ENCODE peak calls at places on chromosomes 12 and 14, in five cellular contexts. B, C, R, H and V are unnamed samples.

GRCh38 chr14:61355892-61356325 is 34.5 kb downstream of the PRKCH start:
- DNase-seq in C (peak; percentile 37), B (peak; percentile 74), R (peak; percentile 67), H (peak; percentile 79), V (no peak)

GRCh38 chr12:130184531-130185090 is 22.3 kb downstream of the FZD10 start:
- DNase-seq in C (no peak), R (no peak), B (no peak), H (peak; percentile 40), V (no peak)

GRCh38 chr14:83294941-83295340 is 1761.3 kb upstream of the SEL1L start:
- DNase-seq in C (no peak), H (no peak), R (no peak), B (peak; percentile 11), V (peak; percentile 39)

GRCh38 chr12:121096199-121096798 is 36.4 kb upstream of the P2RX7 start:
- DNase-seq in R (no peak), H (no peak), B (no peak), C (no peak), V (no peak)

GRCh38 chr12:106204312-106204711 is 43.5 kb downstream of the CKAP4 start:
- DNase-seq in R (no peak), C (no peak), H (no peak), B (no peak), V (no peak)

GRCh38 chr12:9367828-9368227 is 159.6 kb upstream of the PZP start:
- DNase-seq in H (no peak), R (no peak), B (peak; percentile 39), C (no peak), V (no peak)

GRCh38 chr12:121806556-121807308 is 2.9 kb downstream of the SETD1B start:
- DNase-seq in H (no peak), B (peak; percentile 40), R (no peak), C (no peak), V (no peak)

GRCh38 chr14:80845877-80846276 is 95.7 kb downstream of the CEP128 start:
- DNase-seq in C (no peak), H (no peak), R (no peak), B (no peak), V (no peak)

GRCh38 chr14:104813286-104813685 is 12.4 kb downstream of the ZBTB42 start:
- DNase-seq in R (no peak), H (no peak), B (no peak), C (no peak), V (no peak)

GRCh38 chr12:118537481-118537917 is 161.1 kb downstream of the SUDS3 start:
- DNase-seq in B (no peak), C (no peak), R (no peak), H (no peak), V (no peak)

GRCh38 chr12:110922652-110923051 is 2.3 kb upstream of the MYL2 start:
- DNase-seq in R (no peak), H (no peak), C (no peak), B (no peak), V (no peak)

GRCh38 chr14:34755215-34755614 is 40.8 kb upstream of the CFL2 start:
- DNase-seq in R (no peak), H (no peak), C (no peak), B (no peak), V (no peak)

GRCh38 chr12:108642269-108642870 is 8.7 kb upstream of the SELPLG start:
- DNase-seq in H (no peak), C (no peak), B (no peak), R (no peak), V (peak; percentile 41)

GRCh38 chr12:1611775-1612174 is 17.3 kb upstream of the WNT5B start:
- DNase-seq in H (no peak), B (peak; percentile 94), C (no peak), R (no peak), V (no peak)

GRCh38 chr12:112938751-112939150 is 477 bp downstream of the OAS3 start:
- DNase-seq in B (peak; percentile 6), R (no peak), H (no peak), C (no peak), V (no peak)

GRCh38 chr12:68479832-68480291 is 130.8 kb upstream of the RAP1B start:
- DNase-seq in R (no peak), C (no peak), B (no peak), H (no peak), V (no peak)

GRCh38 chr12:31118831-31119530 is 45.3 kb downstream of the DDX11 start:
- DNase-seq in C (peak; percentile 39), R (no peak), H (no peak), B (peak; percentile 25), V (peak; percentile 62)

GRCh38 chr12:93094988-93095737 is 166.1 kb upstream of the EEA1 start:
- DNase-seq in B (no peak), C (no peak), H (no peak), R (no peak), V (no peak)

GRCh38 chr14:63039800-63040380 is 5.4 kb downstream of the KCNH5 start:
- DNase-seq in C (no peak), B (peak; percentile 68), R (peak; percentile 43), H (no peak), V (no peak)

GRCh38 chr14:60485600-60486251 is at the start of gene C14orf39:
- DNase-seq in C (no peak), B (peak; percentile 22), H (no peak), R (peak; percentile 10), V (peak; percentile 67)

GRCh38 chr14:20687362-20688166 is 1.0 kb upstream of the ANG start:
- DNase-seq in B (no peak), C (no peak), R (no peak), H (no peak), V (no peak)

GRCh38 chr14:29710015-29710414 is 217.6 kb downstream of the PRKD1 start:
- DNase-seq in H (no peak), C (no peak), B (peak; percentile 34), R (no peak), V (no peak)

GRCh38 chr12:836952-837351 is 84.6 kb downstream of the WNK1 start:
- DNase-seq in C (no peak), R (no peak), B (no peak), H (no peak), V (no peak)

GRCh38 chr14:24690492-24690891 is 56.5 kb upstream of the GZMB start:
- DNase-seq in R (no peak), H (no peak), B (no peak), C (no peak), V (no peak)

GRCh38 chr12:113443030-113443539 is 20.9 kb downstream of the SDSL start:
- DNase-seq in H (no peak), B (no peak), R (no peak), C (no peak), V (no peak)

GRCh38 chr12:4960030-4960429 is 50.3 kb downstream of the KCNA1 start:
- DNase-seq in B (no peak), R (no peak), H (no peak), C (no peak), V (no peak)

GRCh38 chr12:64427988-64428387 is 23.8 kb downstream of the XPOT start:
- DNase-seq in C (no peak), H (no peak), R (no peak), B (no peak), V (no peak)

GRCh38 chr12:55037349-55037748 is 17.6 kb downstream of the NEUROD4 start:
- DNase-seq in R (no peak), C (no peak), H (no peak), B (no peak), V (no peak)

GRCh38 chr12:115752151-115752550 is 525.3 kb downstream of the MED13L start:
- DNase-seq in C (no peak), B (peak; percentile 57), R (no peak), H (no peak), V (no peak)

GRCh38 chr12:31228811-31229792 is 96.8 kb downstream of the SINHCAF start:
- DNase-seq in H (no peak), R (no peak), B (no peak), C (no peak), V (no peak)

GRCh38 chr12:22477166-22477893 is 67.0 kb downstream of the C2CD5 start:
- DNase-seq in R (peak; percentile 18), C (no peak), H (no peak), B (peak; percentile 93), V (no peak)

GRCh38 chr12:28645891-28646290 is 455.6 kb downstream of the CCDC91 start:
- DNase-seq in H (no peak), C (no peak), R (no peak), B (no peak), V (no peak)

GRCh38 chr12:32535260-32535999 is 136.1 kb downstream of the FGD4 start:
- DNase-seq in R (no peak), H (peak; percentile 67), C (no peak), B (peak; percentile 70), V (no peak)

GRCh38 chr12:12560587-12561304 is 1.9 kb downstream of the DUSP16 start:
- DNase-seq in R (peak; percentile 66), C (peak; percentile 62), B (peak; percentile 76), H (peak; percentile 70), V (peak; percentile 16)

GRCh38 chr12:6916426-6917200 is 2.2 kb downstream of the ENO2 start:
- DNase-seq in H (no peak), C (no peak), R (no peak), B (no peak), V (no peak)
- H3K27me3 ChIP-seq in H (no peaks in the 10 kb centered on the region), C (no peaks in the 10 kb centered on the region), R (no peaks in the 10 kb centered on the region), B (no peaks in the 10 kb centered on the region), V (no peaks in the 10 kb centered on the region)

DNA sequence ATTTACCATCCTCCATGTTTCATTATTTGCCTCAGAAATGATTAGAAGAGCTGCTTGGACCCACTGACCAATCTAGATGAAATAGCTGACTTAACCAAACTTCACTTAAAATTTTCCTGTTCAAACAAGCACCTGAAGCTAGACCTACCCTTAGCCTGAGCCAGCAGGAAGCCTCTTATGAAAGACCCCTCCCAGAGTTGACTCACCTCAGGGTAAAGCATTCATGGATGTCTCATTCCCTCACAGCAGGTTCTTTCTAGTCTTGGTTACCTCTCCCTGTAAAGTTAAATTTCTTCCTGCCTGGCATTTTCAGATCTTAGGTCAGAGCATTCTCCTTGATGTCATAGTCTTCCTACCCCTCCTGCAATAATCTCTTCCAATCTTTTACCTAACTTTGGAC is 1209.8 kb downstream of the FLRT2 start:
- DNase-seq in B (no peak), R (no peak), C (no peak), H (no peak), V (no peak)
- H3K4me3 ChIP-seq in B (no peak overlapping the region), R (no peak overlapping the region), C (no peak overlapping the region), H (no peak overlapping the region), V (no peak overlapping the region)

DNA sequence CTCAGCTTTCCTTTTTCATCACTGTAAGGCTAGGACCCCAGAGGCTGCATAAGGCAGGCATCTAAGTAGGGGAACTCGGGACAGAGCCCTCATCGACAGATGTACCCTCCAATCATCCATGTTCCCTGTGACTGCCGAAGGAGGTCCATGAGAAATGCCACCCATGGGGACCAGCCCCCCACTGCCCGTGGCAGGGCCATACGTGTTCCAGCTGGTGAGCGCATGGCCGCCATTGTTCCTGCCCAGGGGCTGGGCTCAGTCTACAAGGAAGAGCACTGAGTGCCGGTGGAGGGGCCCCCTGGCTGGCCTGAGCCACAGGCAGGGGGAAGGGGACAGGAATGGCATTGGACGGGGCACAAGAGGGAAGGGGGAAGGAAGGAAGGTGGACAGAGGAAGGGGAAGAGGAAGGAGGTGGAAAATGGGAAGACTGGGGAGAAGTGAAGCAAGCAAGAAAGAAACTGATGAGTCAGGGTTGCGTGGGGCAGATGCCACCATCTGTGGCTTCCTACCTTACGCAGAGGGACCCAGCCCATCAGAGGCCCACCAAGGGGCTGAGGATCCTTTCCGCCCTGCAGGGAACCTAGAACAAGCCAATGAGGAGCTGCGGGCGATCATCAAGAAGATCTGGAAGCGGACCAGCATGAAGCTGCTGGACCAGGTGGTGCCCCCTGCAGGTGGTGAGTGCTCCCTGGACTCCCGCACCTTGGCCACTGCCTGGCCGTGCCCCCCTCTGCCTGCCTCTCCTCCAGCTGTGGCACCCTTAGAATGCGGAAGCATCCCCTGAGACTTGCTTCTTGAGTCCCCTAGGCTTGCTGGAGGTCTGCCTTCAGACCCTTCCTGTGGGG is 120.6 kb upstream of the FKBP4 start:
- DNase-seq in H (no peak), C (no peak), B (no peak), R (no peak), V (no peak)
- TF ChIP-seq CTCF in H (peak; percentile 16), C (no peak), B (no peak), R (no peak), V (peak; percentile 65)

GRCh38 chr14:101225729-101226152 is 322.2 kb upstream of the RTL1 start:
- DNase-seq in H (peak; percentile 43), R (no peak), C (no peak), B (no peak), V (no peak)
- H3K27me3 ChIP-seq in H (no peaks in the 10 kb centered on the region), R (no peaks in the 10 kb centered on the region), C (no peaks in the 10 kb centered on the region), B (no peaks in the 10 kb centered on the region), V (peaks cover 63% of the 10 kb centered on the region)